ENCODE peak calls at places on chromosomes 3 and 15, in four cellular contexts. One of them, this sample, is unnamed.

GRCh38 chr15:47766406-47766805 is 49.1 kb downstream of the SEMA6D start:
- DNase-seq in AG04450: no peak
- DNase-seq in psoas muscle: no peak
- DNase-seq in dorsolateral prefrontal cortex: no peak
- DNase-seq in this sample: no peak

GRCh38 chr3:36991923-36992805 is 767 bp downstream of the EPM2AIP1 start:
- DNase-seq in dorsolateral prefrontal cortex: no peak
- DNase-seq in psoas muscle: no peak
- DNase-seq in AG04450: peak
- DNase-seq in this sample: no peak

GRCh38 chr15:50017522-50017921 is 101.5 kb downstream of the ATP8B4 start:
- DNase-seq in dorsolateral prefrontal cortex: no peak
- DNase-seq in AG04450: no peak
- DNase-seq in psoas muscle: no peak
- DNase-seq in this sample: no peak

GRCh38 chr3:71444028-71444860 is 139.3 kb downstream of the FOXP1 start:
- DNase-seq in psoas muscle: peak
- DNase-seq in AG04450: peak
- DNase-seq in dorsolateral prefrontal cortex: no peak
- DNase-seq in this sample: peak

GRCh38 chr3:188801393-188801792 is 370.4 kb upstream of the TPRG1 start:
- DNase-seq in psoas muscle: no peak
- DNase-seq in dorsolateral prefrontal cortex: no peak
- DNase-seq in AG04450: no peak
- DNase-seq in this sample: no peak

GRCh38 chr3:152177757-152178156 is 91.0 kb upstream of the MBNL1 start:
- DNase-seq in psoas muscle: no peak
- DNase-seq in AG04450: no peak
- DNase-seq in dorsolateral prefrontal cortex: no peak
- DNase-seq in this sample: no peak

GRCh38 chr15:36831125-36831914 is 251.9 kb downstream of the CDIN1 start:
- DNase-seq in AG04450: peak
- DNase-seq in dorsolateral prefrontal cortex: no peak
- DNase-seq in psoas muscle: no peak
- DNase-seq in this sample: no peak

GRCh38 chr15:97037080-97037479 is 706.6 kb downstream of the NR2F2 start:
- DNase-seq in dorsolateral prefrontal cortex: no peak
- DNase-seq in AG04450: no peak
- DNase-seq in psoas muscle: no peak
- DNase-seq in this sample: no peak

DNA sequence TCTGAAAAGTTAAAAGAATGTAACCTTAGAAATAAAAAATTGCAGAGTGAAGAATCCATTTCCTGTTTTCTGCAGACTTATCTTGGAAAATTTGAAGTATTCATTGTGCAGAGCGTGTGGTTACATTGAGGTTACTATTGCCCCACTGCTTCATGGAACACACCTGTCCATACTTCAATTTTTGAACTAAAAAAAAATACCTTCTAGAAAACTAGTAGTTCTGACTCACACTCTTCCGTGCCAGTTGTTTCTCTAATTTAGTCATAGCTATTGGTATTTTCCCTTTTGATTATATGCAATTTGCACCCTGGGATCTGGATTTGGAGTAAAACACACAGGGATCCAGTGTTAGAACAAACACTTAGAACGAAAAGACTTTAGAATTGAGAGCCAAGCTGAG is 111.8 kb upstream of the LYSMD4 start:
- DNase-seq in psoas muscle: no peak
- DNase-seq in dorsolateral prefrontal cortex: no peak
- DNase-seq in AG04450: no peak
- DNase-seq in this sample: no peak
- H3K27ac ChIP-seq in psoas muscle: no peak
- H3K27ac ChIP-seq in dorsolateral prefrontal cortex: no peak
- H3K27ac ChIP-seq in AG04450: no peak
- H3K27ac ChIP-seq in this sample: no peak

GRCh38 chr15:90268415-90268814 is 2.9 kb downstream of the NGRN start:
- DNase-seq in AG04450: no peak
- DNase-seq in dorsolateral prefrontal cortex: no peak
- DNase-seq in psoas muscle: no peak
- DNase-seq in this sample: no peak

GRCh38 chr15:90265271-90266060 is at the start of gene NGRN:
- DNase-seq in dorsolateral prefrontal cortex: peak
- DNase-seq in psoas muscle: peak
- DNase-seq in AG04450: peak
- DNase-seq in this sample: peak

GRCh38 chr15:90266485-90266884 is 1.0 kb downstream of the NGRN start:
- DNase-seq in AG04450: no peak
- DNase-seq in psoas muscle: no peak
- DNase-seq in dorsolateral prefrontal cortex: no peak
- DNase-seq in this sample: no peak

GRCh38 chr15:90264649-90265048 is 823 bp upstream of the NGRN start:
- DNase-seq in AG04450: no peak
- DNase-seq in dorsolateral prefrontal cortex: no peak
- DNase-seq in psoas muscle: no peak
- DNase-seq in this sample: no peak

DNA sequence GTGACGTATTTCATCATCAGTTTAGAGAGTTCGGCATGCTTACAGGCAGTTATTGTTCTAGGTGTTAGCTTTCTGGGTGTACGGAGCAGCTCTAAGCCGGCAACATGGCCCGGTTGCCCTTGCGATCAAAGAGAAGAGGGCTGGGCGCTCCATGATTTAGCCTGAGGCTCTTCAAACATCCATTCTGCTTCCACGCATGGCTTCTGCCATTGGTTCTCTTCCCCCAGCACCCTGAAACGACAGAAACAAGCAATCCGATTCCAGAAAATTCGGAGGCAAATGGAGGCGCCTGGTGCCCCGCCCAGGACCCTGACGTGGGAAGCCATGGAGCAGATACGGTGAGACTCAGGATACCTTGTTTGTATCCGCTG is 574 bp downstream of the NGRN start:
- DNase-seq in AG04450: no peak
- DNase-seq in dorsolateral prefrontal cortex: peak
- DNase-seq in psoas muscle: peak
- DNase-seq in this sample: no peak
- TF ChIP-seq CTCF in AG04450: no peak
- TF ChIP-seq CTCF in dorsolateral prefrontal cortex: no peak
- TF ChIP-seq CTCF in psoas muscle: no peak
- TF ChIP-seq CTCF in this sample: no peak

GRCh38 chr3:134242649-134243637 is 7.7 kb downstream of the RYK start:
- DNase-seq in AG04450: peak
- DNase-seq in dorsolateral prefrontal cortex: no peak
- DNase-seq in psoas muscle: no peak
- DNase-seq in this sample: no peak
- H3K27ac ChIP-seq in AG04450: no peak
- H3K27ac ChIP-seq in dorsolateral prefrontal cortex: no peak
- H3K27ac ChIP-seq in psoas muscle: peak
- H3K27ac ChIP-seq in this sample: no peak

GRCh38 chr3:66831931-66832330 is 166.2 kb upstream of the KBTBD8 start:
- DNase-seq in psoas muscle: no peak
- DNase-seq in dorsolateral prefrontal cortex: no peak
- DNase-seq in AG04450: no peak
- DNase-seq in this sample: no peak

GRCh38 chr3:66836363-66837152 is 161.5 kb upstream of the KBTBD8 start:
- DNase-seq in psoas muscle: no peak
- DNase-seq in AG04450: no peak
- DNase-seq in dorsolateral prefrontal cortex: no peak
- DNase-seq in this sample: no peak
- TF ChIP-seq CTCF in psoas muscle: no peak
- TF ChIP-seq CTCF in AG04450: peak
- TF ChIP-seq CTCF in dorsolateral prefrontal cortex: no peak
- TF ChIP-seq CTCF in this sample: peak

GRCh38 chr3:52238193-52238760 is 681 bp downstream of the TWF2 start:
- DNase-seq in psoas muscle: peak
- DNase-seq in AG04450: no peak
- DNase-seq in dorsolateral prefrontal cortex: no peak
- DNase-seq in this sample: no peak

GRCh38 chr3:52234516-52235447 is 4.2 kb downstream of the TWF2 start:
- DNase-seq in AG04450: no peak
- DNase-seq in dorsolateral prefrontal cortex: no peak
- DNase-seq in psoas muscle: peak
- DNase-seq in this sample: no peak

GRCh38 chr3:52237659-52238172 is 1.2 kb downstream of the TWF2 start:
- DNase-seq in dorsolateral prefrontal cortex: peak
- DNase-seq in psoas muscle: peak
- DNase-seq in AG04450: peak
- DNase-seq in this sample: peak

GRCh38 chr3:52237006-52237658 is 1.8 kb downstream of the TWF2 start:
- DNase-seq in AG04450: no peak
- DNase-seq in dorsolateral prefrontal cortex: no peak
- DNase-seq in psoas muscle: no peak
- DNase-seq in this sample: no peak

GRCh38 chr3:52236424-52236886 is 2.5 kb downstream of the TWF2 start:
- DNase-seq in AG04450: no peak
- DNase-seq in psoas muscle: peak
- DNase-seq in dorsolateral prefrontal cortex: no peak
- DNase-seq in this sample: no peak
- H3K27ac ChIP-seq in AG04450: peak
- H3K27ac ChIP-seq in psoas muscle: peak
- H3K27ac ChIP-seq in dorsolateral prefrontal cortex: peak
- H3K27ac ChIP-seq in this sample: no peak

This sample was measured in pancreas.